ENCODE peak calls at places on chromosome 22, in ten cellular contexts. H, M, T, B, F, D, A, S, N and P are unnamed samples.

GRCh38 chr22:48491451-48491941 is 1336.2 kb downstream of the BRD1 start:
- DNase-seq in B (no peak), F (no peak), T (no peak), N (no peak), S (peak; percentile 40), M (no peak), A (no peak), D (peak; percentile 50), H (no peak), P (no peak)

GRCh38 chr22:37647928-37648327 is 8.5 kb downstream of the SH3BP1 start:
- DNase-seq in F (no peak), S (no peak), D (no peak), M (no peak), A (no peak), T (no peak), H (no peak), N (no peak), B (no peak), P (no peak)

GRCh38 chr22:36166518-36167220 is 6.1 kb upstream of the APOL3 start:
- DNase-seq in A (no peak), S (no peak), D (no peak), T (no peak), M (no peak), H (no peak), N (no peak), B (no peak), F (no peak), P (no peak)

GRCh38 chr22:28995551-28995950 is 66.1 kb downstream of the C22orf31 start:
- DNase-seq in B (no peak), D (no peak), A (no peak), H (no peak), S (no peak), N (no peak), M (no peak), F (no peak), T (no peak), P (no peak)

GRCh38 chr22:23791737-23792645 is 5.2 kb downstream of the SMARCB1 start:
- DNase-seq in T (no peak), N (no peak), F (no peak), H (no peak), B (no peak), S (peak; percentile 42), A (no peak), M (no peak), D (peak; percentile 1), P (no peak)

GRCh38 chr22:17205432-17205831 is 13.8 kb downstream of the ADA2 start:
- DNase-seq in B (no peak), T (peak; percentile 69), S (no peak), N (no peak), F (no peak), H (no peak), M (no peak), A (peak; percentile 3), D (no peak), P (no peak)

GRCh38 chr22:44025171-44026065 is 1.3 kb downstream of the PARVB start:
- DNase-seq in A (no peak), N (no peak), S (peak; percentile 71), M (peak; percentile 40), D (peak; percentile 93), T (peak; percentile 89), B (no peak), F (no peak), H (no peak), P (no peak)

GRCh38 chr22:27212617-27213177 is 555.3 kb downstream of the MIAT start:
- DNase-seq in D (no peak), F (peak; percentile 98), N (peak; percentile 100), A (peak; percentile 59), H (no peak), T (peak; percentile 54), S (no peak), B (no peak), M (peak; percentile 91), P (no peak)

GRCh38 chr22:38080847-38081635 is 2.9 kb downstream of the SLC16A8 start:
- DNase-seq in F (peak; percentile 14), A (no peak), T (no peak), D (no peak), M (no peak), H (no peak), S (peak; percentile 73), N (no peak), B (no peak), P (no peak)

GRCh38 chr22:24503137-24503850 is 8.2 kb downstream of the UPB1 start:
- DNase-seq in F (peak; percentile 63), S (peak; percentile 78), M (peak; percentile 65), A (peak; percentile 57), B (peak; percentile 37), H (no peak), D (peak; percentile 89), T (peak; percentile 91), N (no peak), P (peak; percentile 34)

GRCh38 chr22:37713761-37714160 is 16.9 kb downstream of the TRIOBP start:
- DNase-seq in F (no peak), A (no peak), T (peak; percentile 93), D (no peak), M (no peak), S (no peak), H (no peak), B (no peak), N (no peak), P (no peak)

GRCh38 chr22:19143967-19144400 is 467 bp downstream of the ESS2 start:
- DNase-seq in N (no peak), H (no peak), S (no peak), D (peak; percentile 57), T (peak; percentile 71), A (no peak), M (no peak), F (peak; percentile 18), B (no peak), P (no peak)

GRCh38 chr22:47175761-47176359 is 413.4 kb downstream of the TBC1D22A start:
- DNase-seq in H (no peak), T (no peak), D (no peak), N (no peak), M (no peak), S (peak; percentile 42), A (no peak), F (no peak), B (no peak), P (no peak)

GRCh38 chr22:46047226-46047625 is 70.3 kb upstream of the WNT7B start:
- DNase-seq in M (no peak), T (no peak), B (no peak), H (no peak), D (no peak), F (no peak), S (no peak), N (no peak), A (no peak), P (no peak)

GRCh38 chr22:49629586-49630447 is 197.9 kb downstream of the BRD1 start:
- DNase-seq in B (no peak), M (no peak), F (no peak), A (no peak), H (no peak), T (no peak), N (no peak), S (peak; percentile 45), D (no peak), P (no peak)

GRCh38 chr22:22767876-22768602 is 119.6 kb upstream of the IGLL5 start:
- DNase-seq in N (no peak), H (no peak), S (no peak), T (peak; percentile 71), F (no peak), A (no peak), D (no peak), M (no peak), B (no peak), P (no peak)

GRCh38 chr22:45879552-45879949 is 97.4 kb downstream of the WNT7B start:
- DNase-seq in H (no peak), F (no peak), A (no peak), N (no peak), M (no peak), B (no peak), S (peak; percentile 78), D (no peak), T (no peak), P (no peak)

GRCh38 chr22:24486501-24486921 is 8.6 kb upstream of the UPB1 start:
- DNase-seq in F (peak; percentile 82), H (no peak), N (peak; percentile 41), T (peak; percentile 74), M (no peak), D (no peak), B (no peak), A (peak; percentile 45), S (no peak), P (no peak)

GRCh38 chr22:36442506-36443197 is 38.8 kb downstream of the TXN2 start:
- DNase-seq in B (no peak), H (no peak), F (no peak), T (no peak), A (no peak), S (no peak), N (no peak), D (no peak), M (no peak), P (no peak)

GRCh38 chr22:18091916-18092526 is 14.2 kb downstream of the PEX26 start:
- DNase-seq in D (no peak), A (peak; percentile 80), F (peak; percentile 43), N (peak; percentile 45), T (no peak), M (peak; percentile 51), S (peak; percentile 84), H (no peak), B (no peak), P (no peak)

GRCh38 chr22:31442768-31443489 is 43.5 kb downstream of the DRG1 start:
- DNase-seq in N (no peak), T (no peak), H (no peak), F (no peak), D (no peak), M (no peak), B (no peak), A (no peak), S (no peak), P (no peak)

GRCh38 chr22:29912605-29913398 is 29.8 kb downstream of the MTMR3 start:
- DNase-seq in D (no peak), B (no peak), M (no peak), H (no peak), S (no peak), N (peak; percentile 85), T (no peak), F (peak; percentile 93), A (peak; percentile 83), P (no peak)

GRCh38 chr22:39215430-39216142 is 29.2 kb downstream of the PDGFB start:
- DNase-seq in N (no peak), M (no peak), T (peak; percentile 75), B (no peak), D (no peak), S (no peak), H (no peak), A (no peak), F (no peak), P (no peak)

GRCh38 chr22:40748388-40748970 is 69.2 kb downstream of the MCHR1 start:
- DNase-seq in B (no peak), D (no peak), F (no peak), M (no peak), S (no peak), A (no peak), T (no peak), N (no peak), H (no peak), P (no peak)

GRCh38 chr22:18954333-18954732 is 18.2 kb upstream of the PRODH start:
- DNase-seq in F (peak; percentile 25), B (peak; percentile 32), H (no peak), M (peak; percentile 79), D (peak; percentile 84), N (peak; percentile 10), A (peak; percentile 49), S (peak; percentile 86), T (peak; percentile 85), P (peak; percentile 54)

GRCh38 chr22:33302049-33302545 is 243.9 kb upstream of the SYN3 start:
- DNase-seq in A (peak; percentile 70), M (peak; percentile 84), S (peak; percentile 89), T (peak; percentile 94), D (peak; percentile 65), F (peak; percentile 60), B (no peak), H (peak; percentile 52), N (peak; percentile 39), P (peak; percentile 80)

GRCh38 chr22:30210235-30210831 is 36.2 kb downstream of the LIF start:
- DNase-seq in N (no peak), S (no peak), H (no peak), M (no peak), F (peak; percentile 80), A (peak; percentile 86), T (no peak), B (no peak), D (no peak), P (no peak)

GRCh38 chr22:46107089-46107664 is 43.1 kb upstream of the PPARA start:
- DNase-seq in N (no peak), F (no peak), H (peak; percentile 73), B (no peak), T (no peak), M (no peak), A (no peak), D (no peak), S (peak; percentile 77), P (peak; percentile 52)